ENCODE peak calls at places on chromosomes 5 and 9, in seven cellular contexts. Z is stomach, A is suprapubic skin, R is psoas muscle, S is left ventricle myocardium inferior, N is ovary, U is OCI-LY7. C is an unnamed sample. For H3K36me3, the result is how much of the 10 kb centered on the place peaks cover.

GRCh38 chr5:56900858-56901578 is 8.4 kb upstream of the SETD9 start:
- DNase-seq in Z (no peak), R (no peak), S (no peak), N (no peak), A (no peak), U (peak), C (no peak)

GRCh38 chr9:105475302-105475701 is 27.5 kb downstream of the FSD1L start:
- DNase-seq in S (no peak), Z (no peak), A (no peak), N (no peak), R (no peak), U (peak), C (no peak)

GRCh38 chr9:18596920-18597319 is 123.0 kb downstream of the ADAMTSL1 start:
- DNase-seq in S (no peak), A (no peak), U (no peak), Z (no peak), R (no peak), N (no peak), C (no peak)

GRCh38 chr5:62460578-62460983 is 48.0 kb downstream of the IPO11 start:
- DNase-seq in A (no peak), U (peak), S (no peak), R (no peak), N (no peak), Z (no peak), C (no peak)

GRCh38 chr5:83343345-83343744 is 128.2 kb upstream of the VCAN start:
- DNase-seq in S (no peak), U (no peak), N (no peak), R (no peak), Z (no peak), A (no peak), C (no peak)

GRCh38 chr9:81801190-81801589 is 111.8 kb upstream of the TLE1 start:
- DNase-seq in N (no peak), Z (no peak), A (no peak), R (no peak), S (no peak), U (no peak), C (no peak)

GRCh38 chr9:21455320-21455719 is 15.1 kb downstream of the IFNA1 start:
- DNase-seq in R (no peak), Z (no peak), S (no peak), U (peak), N (no peak), A (no peak), C (no peak)

GRCh38 chr9:126722252-126722921 is 82.5 kb upstream of the ZBTB43 start:
- DNase-seq in R (peak), A (peak), N (no peak), U (peak), S (peak), Z (peak), C (peak)

GRCh38 chr5:36239370-36240293 is 2.1 kb downstream of the NADK2 start:
- DNase-seq in A (no peak), R (no peak), S (no peak), N (no peak), U (peak), Z (no peak), C (no peak)

GRCh38 chr9:113636165-113636564 is 172.6 kb downstream of the RGS3 start:
- DNase-seq in Z (no peak), S (no peak), U (no peak), A (peak), N (no peak), R (no peak), C (peak)

GRCh38 chr5:132750471-132751230 is 3.4 kb downstream of the CCNI2 start:
- DNase-seq in N (no peak), R (no peak), A (no peak), Z (no peak), S (no peak), U (no peak), C (no peak)

DNA sequence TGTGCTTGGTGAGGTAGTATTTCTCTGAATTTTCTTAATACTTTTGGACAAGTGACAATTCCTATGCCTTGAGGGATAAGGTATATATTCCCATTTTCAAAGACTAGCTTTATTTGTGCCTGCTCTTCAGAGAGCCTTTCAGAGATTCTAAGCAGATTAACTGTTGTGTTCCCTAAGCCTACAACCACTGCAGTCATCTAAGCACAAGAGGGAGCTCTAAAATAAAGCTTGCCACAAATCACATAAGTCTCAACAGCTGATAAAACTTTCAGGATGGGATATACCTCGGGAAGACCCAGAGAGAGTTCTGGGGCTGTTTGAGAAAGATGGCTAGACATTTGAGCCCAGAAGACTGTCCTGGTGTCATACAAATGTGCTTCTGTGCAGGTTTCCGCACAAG is 157.3 kb downstream of the CYLC2 start:
- DNase-seq in N (no peak), Z (no peak), R (no peak), U (no peak), S (no peak), A (no peak), C (no peak)
- TF ChIP-seq CTCF in N (no peak), Z (no peak), R (no peak), U (peak), S (no peak), A (no peak), C (no peak)

DNA sequence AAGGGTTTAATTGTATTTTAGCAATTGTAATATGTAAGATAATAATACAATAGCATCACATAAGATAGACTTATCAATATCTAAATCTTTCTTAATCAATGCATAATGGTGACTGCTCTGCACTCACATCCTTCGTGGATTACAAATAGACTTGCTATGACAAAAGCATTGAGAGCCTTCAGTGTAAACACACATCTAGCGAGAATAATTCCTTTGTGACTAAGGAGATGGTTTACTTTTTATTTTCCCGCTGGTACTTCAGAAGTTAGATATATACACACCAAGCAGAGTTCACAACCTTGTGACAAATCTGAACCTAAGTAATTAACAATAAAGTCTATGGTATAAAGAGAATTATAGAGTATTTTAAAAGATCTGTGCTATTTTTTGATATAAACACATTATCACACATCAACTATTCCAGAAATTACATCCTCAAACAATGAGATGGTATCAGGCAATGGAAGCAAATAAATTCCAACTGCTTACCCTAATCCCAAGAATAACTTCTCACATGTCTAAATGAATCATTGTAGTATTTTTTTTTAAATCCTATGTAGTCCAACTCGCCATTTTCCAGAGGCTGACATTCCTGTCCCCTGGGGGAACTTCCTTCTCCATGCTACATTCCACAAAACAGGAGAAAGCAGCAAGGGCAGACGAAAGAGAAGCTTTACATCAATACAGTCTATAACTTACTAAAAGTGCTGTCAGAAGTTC is 51.2 kb downstream of the MAPKAP1 start:
- DNase-seq in Z (no peak), R (no peak), A (no peak), N (no peak), S (no peak), U (no peak), C (no peak)
- H3K27ac ChIP-seq in Z (no peak), R (no peak), A (no peak), N (no peak), S (no peak), U (no peak), C (no peak)

GRCh38 chr9:109381011-109381729 is 60.3 kb upstream of the EPB41L4B start:
- DNase-seq in A (no peak), Z (no peak), R (no peak), U (no peak), S (no peak), N (no peak), C (no peak)
- H3K36me3 ChIP-seq in A (half or more), Z (half or more), R (under half), U (under half), S (half or more), N (under half), C (half or more)

GRCh38 chr5:78771260-78772240 is 123.0 kb upstream of the LHFPL2 start:
- DNase-seq in U (peak), R (no peak), N (no peak), S (no peak), A (no peak), Z (peak), C (no peak)
- TF ChIP-seq CTCF in U (no peak), R (no peak), N (no peak), S (no peak), A (no peak), Z (no peak), C (no peak)

GRCh38 chr5:3833566-3833965 is 237.9 kb downstream of the IRX1 start:
- DNase-seq in N (no peak), A (no peak), U (no peak), S (no peak), R (no peak), Z (no peak), C (no peak)
- H3K27ac ChIP-seq in N (no peak), A (no peak), U (no peak), S (no peak), R (no peak), Z (no peak), C (no peak)

GRCh38 chr5:77145666-77146065 is 58.6 kb upstream of the ZBED3 start:
- DNase-seq in U (no peak), R (no peak), A (no peak), N (no peak), Z (no peak), S (no peak), C (no peak)
- H3K36me3 ChIP-seq in U (under half), R (under half), A (under half), N (under half), Z (under half), S (under half), C (under half)